ENCODE peak calls at places on chromosomes 12 and 14, in nine cellular contexts. S is COR-L47; T is stimulated activated CD8-positive, alpha-beta memory T cell treated with anti-CD3 and anti-CD28 coated beads, Interleukin-12 subunit alpha, Interleukin-12 subunit beta, amount 100 ng/mL, for 4 hours; J is amniotic epithelial cell; N is PC-9; L is stimulated activated effector memory CD8-positive, alpha-beta T cell treated with anti-CD3 and anti-CD28 coated beads, Interleukin-12 subunit alpha, Interleukin-12 subunit beta, amount 100 ng/mL, for 72 hours; A is ELR; C is left ventricle myocardium inferior; F is hypothalamus. Y is an unnamed sample.

GRCh38 chr12:111443086-111443485 is 37.4 kb downstream of the SH2B3 start:
- DNase-seq in S (no peak), T (no peak), J (no peak), N (no peak), L (no peak), A (peak), C (no peak), F (no peak), Y (no peak)

GRCh38 chr12:107309020-107309419 is 215.7 kb upstream of the CRY1 start:
- DNase-seq in S (no peak), T (no peak), J (no peak), N (no peak), L (no peak), A (no peak), C (no peak), F (no peak), Y (no peak)

GRCh38 chr14:34536951-34537676 is 2.4 kb downstream of the EAPP start:
- DNase-seq in S (no peak), T (no peak), J (peak), N (no peak), L (no peak), A (peak), C (no peak), F (no peak), Y (no peak)

GRCh38 chr12:130422676-130423075 is 85.0 kb downstream of the PIWIL1 start:
- DNase-seq in S (no peak), T (no peak), J (no peak), N (no peak), L (no peak), A (no peak), C (no peak), F (no peak), Y (no peak)

GRCh38 chr14:64502476-64503183 is 1.0 kb downstream of the ZBTB25 start:
- DNase-seq in S (peak), T (no peak), J (peak), N (peak), L (no peak), A (peak), C (no peak), F (no peak), Y (no peak)

GRCh38 chr12:93122569-93123091 is 193.5 kb upstream of the EEA1 start:
- DNase-seq in S (no peak), T (no peak), J (peak), N (no peak), L (no peak), A (no peak), C (no peak), F (no peak), Y (no peak)

GRCh38 chr12:121443193-121443829 is 43.4 kb downstream of the RNF34 start:
- DNase-seq in S (peak), T (peak), J (peak), N (peak), L (peak), A (peak), C (peak), F (peak), Y (peak)

GRCh38 chr12:58596381-58596780 is 323.9 kb downstream of the LRIG3 start:
- DNase-seq in S (no peak), T (no peak), J (no peak), N (no peak), L (no peak), A (peak), C (no peak), F (no peak), Y (no peak)

GRCh38 chr14:106694638-106695393 is 1168.4 kb downstream of the TMEM121 start:
- DNase-seq in S (no peak), T (peak), J (no peak), N (no peak), L (peak), A (no peak), C (peak), F (no peak), Y (peak)

GRCh38 chr14:100582496-100583165 is 4.6 kb downstream of the BEGAIN start:
- DNase-seq in S (no peak), T (no peak), J (no peak), N (no peak), L (no peak), A (no peak), C (peak), F (no peak), Y (no peak)

GRCh38 chr12:124453419-124454351 is 113.7 kb downstream of the NCOR2 start:
- DNase-seq in S (no peak), T (peak), J (peak), N (peak), L (peak), A (peak), C (peak), F (peak), Y (peak)

GRCh38 chr12:132284071-132284492 is 45.3 kb downstream of the GALNT9 start:
- DNase-seq in S (no peak), T (no peak), J (peak), N (no peak), L (no peak), A (peak), C (no peak), F (no peak), Y (no peak)

GRCh38 chr14:40417777-40418401 is 985.7 kb upstream of the FBXO33 start:
- DNase-seq in S (peak), T (no peak), J (no peak), N (peak), L (no peak), A (peak), C (no peak), F (peak), Y (peak)

GRCh38 chr14:77133718-77134338 is 7.8 kb downstream of the ZDHHC22 start:
- DNase-seq in S (no peak), T (no peak), J (peak), N (peak), L (peak), A (peak), C (peak), F (no peak), Y (peak)

GRCh38 chr14:36952702-36953101 is 219.7 kb downstream of the SLC25A21 start:
- DNase-seq in S (no peak), T (no peak), J (peak), N (no peak), L (no peak), A (peak), C (no peak), F (no peak), Y (no peak)

GRCh38 chr12:105167346-105167745 is 59.8 kb downstream of the WASHC4 start:
- DNase-seq in S (no peak), T (no peak), J (no peak), N (no peak), L (no peak), A (no peak), C (no peak), F (no peak), Y (no peak)

GRCh38 chr14:27881646-27882045 is 884.9 kb upstream of the FOXG1 start:
- DNase-seq in S (no peak), T (no peak), J (no peak), N (no peak), L (no peak), A (no peak), C (no peak), F (no peak), Y (no peak)

GRCh38 chr12:61546296-61546695 is 713.9 kb upstream of the USP15 start:
- DNase-seq in S (no peak), T (no peak), J (no peak), N (peak), L (no peak), A (no peak), C (no peak), F (no peak), Y (no peak)

GRCh38 chr12:104673294-104674062 is 216.7 kb downstream of the CHST11 start:
- DNase-seq in S (no peak), T (no peak), J (peak), N (no peak), L (no peak), A (no peak), C (no peak), F (no peak), Y (no peak)

GRCh38 chr14:104975481-104976197 is 2.5 kb downstream of the AHNAK2 start:
- DNase-seq in S (no peak), T (no peak), J (no peak), N (no peak), L (no peak), A (peak), C (peak), F (no peak), Y (no peak)

GRCh38 chr12:51948066-51948465 is 3.4 kb upstream of the ACVR1B start:
- DNase-seq in S (no peak), T (no peak), J (no peak), N (no peak), L (no peak), A (no peak), C (no peak), F (no peak), Y (no peak)

GRCh38 chr14:67951529-67952120 is 132.0 kb downstream of the RAD51B start:
- DNase-seq in S (no peak), T (no peak), J (no peak), N (no peak), L (no peak), A (no peak), C (no peak), F (no peak), Y (no peak)

GRCh38 chr12:16030729-16031128 is 119.6 kb downstream of the DERA start:
- DNase-seq in S (no peak), T (no peak), J (peak), N (no peak), L (no peak), A (no peak), C (no peak), F (no peak), Y (no peak)

GRCh38 chr12:50765325-50765911 is 1.5 kb downstream of the ATF1 start:
- DNase-seq in S (peak), T (no peak), J (peak), N (no peak), L (no peak), A (peak), C (no peak), F (peak), Y (no peak)

GRCh38 chr12:57864382-57864781 is 17.9 kb upstream of the CTDSP2 start:
- DNase-seq in S (no peak), T (no peak), J (no peak), N (peak), L (no peak), A (peak), C (no peak), F (no peak), Y (no peak)

GRCh38 chr14:71582705-71583104 is 349.5 kb upstream of the RGS6 start:
- DNase-seq in S (no peak), T (no peak), J (peak), N (no peak), L (no peak), A (peak), C (no peak), F (no peak), Y (no peak)

GRCh38 chr14:32203928-32204357 is 874 bp upstream of the RNU6-8 start:
- DNase-seq in S (peak), T (no peak), J (no peak), N (no peak), L (no peak), A (peak), C (peak), F (peak), Y (no peak)

GRCh38 chr14:96502621-96503251 is 554 bp downstream of the PAPOLA start:
- DNase-seq in S (peak), T (no peak), J (peak), N (peak), L (peak), A (peak), C (peak), F (peak), Y (peak)

GRCh38 chr12:29562167-29562776 is 64.8 kb upstream of the OVCH1 start:
- DNase-seq in S (no peak), T (no peak), J (peak), N (no peak), L (no peak), A (no peak), C (no peak), F (no peak), Y (no peak)

GRCh38 chr14:92351750-92352149 is 28.8 kb downstream of the SLC24A4 start:
- DNase-seq in S (no peak), T (no peak), J (no peak), N (no peak), L (no peak), A (no peak), C (no peak), F (no peak), Y (no peak)

GRCh38 chr14:63551338-63551737 is 8.2 kb upstream of the PPP2R5E start:
- DNase-seq in S (no peak), T (no peak), J (peak), N (no peak), L (no peak), A (peak), C (no peak), F (no peak), Y (no peak)

Y was measured in GM12891.